ENCODE peak calls at places on chromosomes 16 and 17, in eight cellular contexts. One of them, this sample, is unnamed.

GRCh38 chr16:82016964-82017363 is 5.7 kb upstream of the SDR42E1 start:
- DNase-seq in hepatocyte: no peak
- DNase-seq in CD8-positive, alpha-beta T cell: no peak
- DNase-seq in prostate gland: no peak
- DNase-seq in fibroblast of mammary gland: peak
- DNase-seq in IMR-90: no peak
- DNase-seq in heart left ventricle: no peak
- DNase-seq in cardiac fibroblast: peak
- DNase-seq in this sample: no peak

GRCh38 chr16:5065813-5066212 is at the start of gene C16orf89:
- DNase-seq in hepatocyte: no peak
- DNase-seq in CD8-positive, alpha-beta T cell: no peak
- DNase-seq in prostate gland: no peak
- DNase-seq in fibroblast of mammary gland: no peak
- DNase-seq in IMR-90: no peak
- DNase-seq in heart left ventricle: no peak
- DNase-seq in cardiac fibroblast: no peak
- DNase-seq in this sample: no peak

GRCh38 chr16:86073763-86074493 is 175.0 kb downstream of the IRF8 start:
- DNase-seq in hepatocyte: no peak
- DNase-seq in CD8-positive, alpha-beta T cell: no peak
- DNase-seq in prostate gland: no peak
- DNase-seq in fibroblast of mammary gland: no peak
- DNase-seq in IMR-90: no peak
- DNase-seq in heart left ventricle: no peak
- DNase-seq in cardiac fibroblast: no peak
- DNase-seq in this sample: no peak

GRCh38 chr17:1298616-1299015 is 19.2 kb downstream of the TRARG1 start:
- DNase-seq in hepatocyte: peak
- DNase-seq in CD8-positive, alpha-beta T cell: no peak
- DNase-seq in prostate gland: no peak
- DNase-seq in fibroblast of mammary gland: no peak
- DNase-seq in IMR-90: no peak
- DNase-seq in heart left ventricle: no peak
- DNase-seq in cardiac fibroblast: no peak
- DNase-seq in this sample: no peak

GRCh38 chr17:67672592-67672991 is 45.1 kb upstream of the NOL11 start:
- DNase-seq in hepatocyte: no peak
- DNase-seq in CD8-positive, alpha-beta T cell: no peak
- DNase-seq in prostate gland: no peak
- DNase-seq in fibroblast of mammary gland: no peak
- DNase-seq in IMR-90: no peak
- DNase-seq in heart left ventricle: no peak
- DNase-seq in cardiac fibroblast: no peak
- DNase-seq in this sample: no peak

GRCh38 chr17:72592242-72592966 is 471.6 kb downstream of the SOX9 start:
- DNase-seq in hepatocyte: peak
- DNase-seq in CD8-positive, alpha-beta T cell: peak
- DNase-seq in prostate gland: peak
- DNase-seq in fibroblast of mammary gland: peak
- DNase-seq in IMR-90: peak
- DNase-seq in heart left ventricle: peak
- DNase-seq in cardiac fibroblast: peak
- DNase-seq in this sample: no peak

GRCh38 chr17:17837380-17837821 is 615 bp upstream of the SREBF1 start:
- DNase-seq in hepatocyte: peak
- DNase-seq in CD8-positive, alpha-beta T cell: no peak
- DNase-seq in prostate gland: no peak
- DNase-seq in fibroblast of mammary gland: peak
- DNase-seq in IMR-90: peak
- DNase-seq in heart left ventricle: peak
- DNase-seq in cardiac fibroblast: peak
- DNase-seq in this sample: no peak

GRCh38 chr17:13346081-13346533 is 255.6 kb downstream of the HS3ST3A1 start:
- DNase-seq in hepatocyte: peak
- DNase-seq in CD8-positive, alpha-beta T cell: no peak
- DNase-seq in prostate gland: no peak
- DNase-seq in fibroblast of mammary gland: peak
- DNase-seq in IMR-90: peak
- DNase-seq in heart left ventricle: no peak
- DNase-seq in cardiac fibroblast: peak
- DNase-seq in this sample: peak

GRCh38 chr16:3951861-3952332 is 71.4 kb upstream of the CREBBP start:
- DNase-seq in hepatocyte: no peak
- DNase-seq in CD8-positive, alpha-beta T cell: no peak
- DNase-seq in prostate gland: no peak
- DNase-seq in fibroblast of mammary gland: peak
- DNase-seq in IMR-90: peak
- DNase-seq in heart left ventricle: no peak
- DNase-seq in cardiac fibroblast: peak
- DNase-seq in this sample: no peak

GRCh38 chr16:31710880-31711279 is 162.7 kb upstream of the ZNF267 start:
- DNase-seq in hepatocyte: no peak
- DNase-seq in CD8-positive, alpha-beta T cell: no peak
- DNase-seq in prostate gland: no peak
- DNase-seq in fibroblast of mammary gland: no peak
- DNase-seq in IMR-90: no peak
- DNase-seq in heart left ventricle: no peak
- DNase-seq in cardiac fibroblast: no peak
- DNase-seq in this sample: no peak

GRCh38 chr16:53131363-53132071 is 76.7 kb downstream of the CHD9 start:
- DNase-seq in hepatocyte: peak
- DNase-seq in CD8-positive, alpha-beta T cell: no peak
- DNase-seq in prostate gland: peak
- DNase-seq in fibroblast of mammary gland: peak
- DNase-seq in IMR-90: peak
- DNase-seq in heart left ventricle: peak
- DNase-seq in cardiac fibroblast: peak
- DNase-seq in this sample: no peak

DNA sequence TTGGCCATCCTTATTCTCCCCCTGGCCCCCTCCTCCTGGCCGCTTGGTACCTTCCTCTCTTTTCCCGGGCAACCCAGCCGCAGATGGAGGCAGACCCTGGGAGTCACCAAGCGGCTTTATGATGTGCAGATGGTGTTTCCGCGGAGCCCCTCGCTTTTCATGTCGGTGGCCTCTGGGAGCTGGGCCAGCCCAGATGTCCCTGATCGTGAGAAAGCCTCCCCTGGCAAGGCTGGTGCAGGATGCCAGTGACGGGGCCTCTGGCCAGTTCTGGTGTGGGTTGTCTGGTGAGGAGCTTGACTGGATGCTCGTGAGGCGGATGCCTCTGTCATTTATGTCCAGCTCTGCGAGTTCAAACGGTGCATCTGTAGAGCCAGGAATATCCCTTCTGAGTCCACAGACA is 18.0 kb upstream of the BRD7 start:
- DNase-seq in hepatocyte: no peak
- DNase-seq in CD8-positive, alpha-beta T cell: no peak
- DNase-seq in prostate gland: no peak
- DNase-seq in fibroblast of mammary gland: no peak
- DNase-seq in IMR-90: no peak
- DNase-seq in heart left ventricle: no peak
- DNase-seq in cardiac fibroblast: no peak
- DNase-seq in this sample: no peak
- TF ChIP-seq CTCF in hepatocyte: no peak
- TF ChIP-seq CTCF in CD8-positive, alpha-beta T cell: no peak
- TF ChIP-seq CTCF in prostate gland: no peak
- TF ChIP-seq CTCF in fibroblast of mammary gland: no peak
- TF ChIP-seq CTCF in IMR-90: no peak
- TF ChIP-seq CTCF in heart left ventricle: no peak
- TF ChIP-seq CTCF in cardiac fibroblast: no peak
- TF ChIP-seq CTCF in this sample: no peak

GRCh38 chr17:59151591-59151990 is 3.4 kb downstream of the SKA2 start:
- DNase-seq in hepatocyte: no peak
- DNase-seq in CD8-positive, alpha-beta T cell: no peak
- DNase-seq in prostate gland: no peak
- DNase-seq in fibroblast of mammary gland: no peak
- DNase-seq in IMR-90: no peak
- DNase-seq in heart left ventricle: no peak
- DNase-seq in cardiac fibroblast: peak
- DNase-seq in this sample: no peak
- H3K4me3 ChIP-seq in hepatocyte: no peak
- H3K4me3 ChIP-seq in CD8-positive, alpha-beta T cell: no peak
- H3K4me3 ChIP-seq in prostate gland: no peak
- H3K4me3 ChIP-seq in fibroblast of mammary gland: no peak
- H3K4me3 ChIP-seq in IMR-90: no peak
- H3K4me3 ChIP-seq in heart left ventricle: no peak
- H3K4me3 ChIP-seq in cardiac fibroblast: no peak
- H3K4me3 ChIP-seq in this sample: peak

GRCh38 chr17:32659419-32659842 is 172.6 kb downstream of the CDK5R1 start:
- DNase-seq in hepatocyte: peak
- DNase-seq in CD8-positive, alpha-beta T cell: peak
- DNase-seq in prostate gland: peak
- DNase-seq in fibroblast of mammary gland: peak
- DNase-seq in IMR-90: peak
- DNase-seq in heart left ventricle: peak
- DNase-seq in cardiac fibroblast: peak
- DNase-seq in this sample: peak
- TF ChIP-seq CTCF in hepatocyte: peak
- TF ChIP-seq CTCF in CD8-positive, alpha-beta T cell: peak
- TF ChIP-seq CTCF in prostate gland: peak
- TF ChIP-seq CTCF in fibroblast of mammary gland: peak
- TF ChIP-seq CTCF in IMR-90: peak
- TF ChIP-seq CTCF in heart left ventricle: peak
- TF ChIP-seq CTCF in cardiac fibroblast: peak
- TF ChIP-seq CTCF in this sample: peak

GRCh38 chr16:70754371-70754770 is 46.6 kb downstream of the VAC14 start:
- DNase-seq in hepatocyte: no peak
- DNase-seq in CD8-positive, alpha-beta T cell: no peak
- DNase-seq in prostate gland: no peak
- DNase-seq in fibroblast of mammary gland: no peak
- DNase-seq in IMR-90: no peak
- DNase-seq in heart left ventricle: no peak
- DNase-seq in cardiac fibroblast: no peak
- DNase-seq in this sample: no peak
- H3K4me3 ChIP-seq in hepatocyte: no peak
- H3K4me3 ChIP-seq in CD8-positive, alpha-beta T cell: no peak
- H3K4me3 ChIP-seq in prostate gland: no peak
- H3K4me3 ChIP-seq in fibroblast of mammary gland: no peak
- H3K4me3 ChIP-seq in IMR-90: no peak
- H3K4me3 ChIP-seq in heart left ventricle: no peak
- H3K4me3 ChIP-seq in cardiac fibroblast: no peak
- H3K4me3 ChIP-seq in this sample: no peak

GRCh38 chr16:83393196-83393981 is 414.4 kb upstream of the HSBP1 start:
- DNase-seq in hepatocyte: no peak
- DNase-seq in CD8-positive, alpha-beta T cell: no peak
- DNase-seq in prostate gland: peak
- DNase-seq in fibroblast of mammary gland: peak
- DNase-seq in IMR-90: peak
- DNase-seq in heart left ventricle: no peak
- DNase-seq in cardiac fibroblast: peak
- DNase-seq in this sample: no peak
- TF ChIP-seq CTCF in hepatocyte: no peak
- TF ChIP-seq CTCF in CD8-positive, alpha-beta T cell: no peak
- TF ChIP-seq CTCF in prostate gland: no peak
- TF ChIP-seq CTCF in fibroblast of mammary gland: peak
- TF ChIP-seq CTCF in IMR-90: peak
- TF ChIP-seq CTCF in heart left ventricle: no peak
- TF ChIP-seq CTCF in cardiac fibroblast: peak
- TF ChIP-seq CTCF in this sample: no peak

DNA sequence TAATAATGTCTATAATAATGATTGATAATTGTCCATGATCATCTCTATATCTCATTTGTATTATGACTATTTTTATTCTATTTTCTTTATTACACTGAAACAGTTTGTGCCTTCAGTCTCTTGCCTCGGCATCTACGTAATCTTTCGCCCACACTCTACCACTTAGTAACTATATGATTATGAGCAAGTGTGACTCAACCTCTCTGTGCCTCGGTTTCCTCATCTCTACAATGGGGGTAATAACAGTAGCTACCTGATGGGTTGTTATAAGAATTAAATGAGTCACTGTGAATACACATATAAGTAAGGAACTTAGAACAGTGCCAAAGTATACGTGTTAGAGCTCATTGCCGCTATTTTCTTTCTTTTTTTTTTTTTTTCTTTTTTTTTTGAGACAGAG is 3.7 kb upstream of the SLC16A11 start:
- DNase-seq in hepatocyte: no peak
- DNase-seq in CD8-positive, alpha-beta T cell: no peak
- DNase-seq in prostate gland: no peak
- DNase-seq in fibroblast of mammary gland: no peak
- DNase-seq in IMR-90: no peak
- DNase-seq in heart left ventricle: no peak
- DNase-seq in cardiac fibroblast: peak
- DNase-seq in this sample: no peak
- H3K4me3 ChIP-seq in hepatocyte: no peak
- H3K4me3 ChIP-seq in CD8-positive, alpha-beta T cell: no peak
- H3K4me3 ChIP-seq in prostate gland: peak
- H3K4me3 ChIP-seq in fibroblast of mammary gland: no peak
- H3K4me3 ChIP-seq in IMR-90: no peak
- H3K4me3 ChIP-seq in heart left ventricle: no peak
- H3K4me3 ChIP-seq in cardiac fibroblast: no peak
- H3K4me3 ChIP-seq in this sample: no peak

DNA sequence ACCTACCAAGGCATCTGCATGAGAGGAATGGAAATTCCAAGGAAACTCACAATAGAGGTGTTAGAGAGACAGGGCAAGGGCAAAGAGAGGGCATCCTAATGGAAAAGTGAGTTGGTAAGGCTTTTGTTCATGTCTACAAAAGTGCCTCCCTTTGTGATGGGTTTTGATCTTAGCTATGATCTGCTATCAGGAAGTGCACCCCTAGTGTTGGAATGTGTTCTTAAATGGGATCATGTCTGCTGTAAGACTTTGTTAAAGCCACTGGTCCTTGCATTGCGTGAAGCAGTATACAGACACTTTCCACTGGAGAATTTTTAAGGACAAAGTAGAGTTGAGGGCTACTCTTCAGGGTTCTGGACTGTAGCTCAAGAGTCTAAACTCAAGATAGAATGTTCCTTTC is 92.0 kb downstream of the MAP2K6 start:
- DNase-seq in hepatocyte: no peak
- DNase-seq in CD8-positive, alpha-beta T cell: no peak
- DNase-seq in prostate gland: no peak
- DNase-seq in fibroblast of mammary gland: peak
- DNase-seq in IMR-90: no peak
- DNase-seq in heart left ventricle: no peak
- DNase-seq in cardiac fibroblast: peak
- DNase-seq in this sample: no peak
- TF ChIP-seq CTCF in hepatocyte: peak
- TF ChIP-seq CTCF in CD8-positive, alpha-beta T cell: no peak
- TF ChIP-seq CTCF in prostate gland: no peak
- TF ChIP-seq CTCF in fibroblast of mammary gland: peak
- TF ChIP-seq CTCF in IMR-90: peak
- TF ChIP-seq CTCF in heart left ventricle: no peak
- TF ChIP-seq CTCF in cardiac fibroblast: peak
- TF ChIP-seq CTCF in this sample: peak

GRCh38 chr17:29621751-29622194 is 939 bp downstream of the CORO6 start:
- DNase-seq in hepatocyte: no peak
- DNase-seq in CD8-positive, alpha-beta T cell: no peak
- DNase-seq in prostate gland: no peak
- DNase-seq in fibroblast of mammary gland: no peak
- DNase-seq in IMR-90: no peak
- DNase-seq in heart left ventricle: no peak
- DNase-seq in cardiac fibroblast: peak
- DNase-seq in this sample: no peak
- H3K4me3 ChIP-seq in hepatocyte: no peak
- H3K4me3 ChIP-seq in CD8-positive, alpha-beta T cell: no peak
- H3K4me3 ChIP-seq in prostate gland: peak
- H3K4me3 ChIP-seq in fibroblast of mammary gland: peak
- H3K4me3 ChIP-seq in IMR-90: peak
- H3K4me3 ChIP-seq in heart left ventricle: peak
- H3K4me3 ChIP-seq in cardiac fibroblast: peak
- H3K4me3 ChIP-seq in this sample: peak